ENCODE peak calls at places on chromosome 21, in ten cellular contexts. One of them, this sample, is unnamed.

GRCh38 chr21:15224346-15225086 is 159.7 kb upstream of the NRIP1 start:
- DNase-seq in GM06990: no peak
- DNase-seq in GM13976: no peak
- DNase-seq in uterus: no peak
- DNase-seq in colonic mucosa: no peak
- DNase-seq in psoas muscle: no peak
- DNase-seq in neural crest cell: no peak
- DNase-seq in GM23338: no peak
- DNase-seq in kidney epithelial cell: peak
- DNase-seq in tibial nerve: no peak
- DNase-seq in this sample: no peak

GRCh38 chr21:38798481-38798882 is 7.2 kb upstream of the ETS2 start:
- DNase-seq in GM06990: no peak
- DNase-seq in GM13976: no peak
- DNase-seq in uterus: no peak
- DNase-seq in colonic mucosa: peak
- DNase-seq in psoas muscle: no peak
- DNase-seq in neural crest cell: no peak
- DNase-seq in GM23338: no peak
- DNase-seq in kidney epithelial cell: no peak
- DNase-seq in tibial nerve: no peak
- DNase-seq in this sample: peak

GRCh38 chr21:34526618-34527290 is 14.7 kb upstream of the KCNE1 start:
- DNase-seq in GM06990: no peak
- DNase-seq in GM13976: peak
- DNase-seq in uterus: peak
- DNase-seq in colonic mucosa: peak
- DNase-seq in psoas muscle: peak
- DNase-seq in neural crest cell: peak
- DNase-seq in GM23338: peak
- DNase-seq in kidney epithelial cell: peak
- DNase-seq in tibial nerve: peak
- DNase-seq in this sample: peak

GRCh38 chr21:39660191-39660590 is 47.5 kb downstream of the B3GALT5 start:
- DNase-seq in GM06990: no peak
- DNase-seq in GM13976: no peak
- DNase-seq in uterus: no peak
- DNase-seq in colonic mucosa: peak
- DNase-seq in psoas muscle: no peak
- DNase-seq in neural crest cell: no peak
- DNase-seq in GM23338: no peak
- DNase-seq in kidney epithelial cell: no peak
- DNase-seq in tibial nerve: no peak
- DNase-seq in this sample: no peak

GRCh38 chr21:38960251-38960650 is 154.5 kb downstream of the ETS2 start:
- DNase-seq in GM06990: no peak
- DNase-seq in GM13976: no peak
- DNase-seq in uterus: no peak
- DNase-seq in colonic mucosa: no peak
- DNase-seq in psoas muscle: no peak
- DNase-seq in neural crest cell: no peak
- DNase-seq in GM23338: no peak
- DNase-seq in kidney epithelial cell: no peak
- DNase-seq in tibial nerve: no peak
- DNase-seq in this sample: no peak

GRCh38 chr21:33406493-33406892 is 3.3 kb downstream of the IFNGR2 start:
- DNase-seq in GM06990: no peak
- DNase-seq in GM13976: no peak
- DNase-seq in uterus: no peak
- DNase-seq in colonic mucosa: no peak
- DNase-seq in psoas muscle: no peak
- DNase-seq in neural crest cell: no peak
- DNase-seq in GM23338: no peak
- DNase-seq in kidney epithelial cell: no peak
- DNase-seq in tibial nerve: no peak
- DNase-seq in this sample: peak

GRCh38 chr21:41630249-41630648 is 122.3 kb upstream of the TMPRSS2 start:
- DNase-seq in GM06990: no peak
- DNase-seq in GM13976: no peak
- DNase-seq in uterus: peak
- DNase-seq in colonic mucosa: peak
- DNase-seq in psoas muscle: peak
- DNase-seq in neural crest cell: no peak
- DNase-seq in GM23338: no peak
- DNase-seq in kidney epithelial cell: peak
- DNase-seq in tibial nerve: no peak
- DNase-seq in this sample: no peak

GRCh38 chr21:38773108-38774061 is 32.3 kb upstream of the ETS2 start:
- DNase-seq in GM06990: no peak
- DNase-seq in GM13976: no peak
- DNase-seq in uterus: no peak
- DNase-seq in colonic mucosa: no peak
- DNase-seq in psoas muscle: peak
- DNase-seq in neural crest cell: no peak
- DNase-seq in GM23338: no peak
- DNase-seq in kidney epithelial cell: peak
- DNase-seq in tibial nerve: peak
- DNase-seq in this sample: peak

GRCh38 chr21:18369115-18369514 is 34.5 kb downstream of the TMPRSS15 start:
- DNase-seq in GM06990: no peak
- DNase-seq in GM13976: no peak
- DNase-seq in uterus: no peak
- DNase-seq in colonic mucosa: no peak
- DNase-seq in psoas muscle: no peak
- DNase-seq in neural crest cell: no peak
- DNase-seq in GM23338: peak
- DNase-seq in kidney epithelial cell: no peak
- DNase-seq in tibial nerve: no peak
- DNase-seq in this sample: no peak

GRCh38 chr21:38476385-38476784 is 21.9 kb downstream of the ERG start:
- DNase-seq in GM06990: no peak
- DNase-seq in GM13976: no peak
- DNase-seq in uterus: no peak
- DNase-seq in colonic mucosa: no peak
- DNase-seq in psoas muscle: no peak
- DNase-seq in neural crest cell: no peak
- DNase-seq in GM23338: no peak
- DNase-seq in kidney epithelial cell: no peak
- DNase-seq in tibial nerve: no peak
- DNase-seq in this sample: no peak

GRCh38 chr21:28212056-28212455 is 780.6 kb downstream of the LTN1 start:
- DNase-seq in GM06990: no peak
- DNase-seq in GM13976: no peak
- DNase-seq in uterus: peak
- DNase-seq in colonic mucosa: no peak
- DNase-seq in psoas muscle: no peak
- DNase-seq in neural crest cell: no peak
- DNase-seq in GM23338: no peak
- DNase-seq in kidney epithelial cell: no peak
- DNase-seq in tibial nerve: no peak
- DNase-seq in this sample: no peak

GRCh38 chr21:24223625-24224024 is 1383.7 kb downstream of the MRPL39 start:
- DNase-seq in GM06990: no peak
- DNase-seq in GM13976: no peak
- DNase-seq in uterus: no peak
- DNase-seq in colonic mucosa: no peak
- DNase-seq in psoas muscle: no peak
- DNase-seq in neural crest cell: no peak
- DNase-seq in GM23338: no peak
- DNase-seq in kidney epithelial cell: no peak
- DNase-seq in tibial nerve: no peak
- DNase-seq in this sample: no peak

GRCh38 chr21:15514073-15514946 is 215.5 kb upstream of the USP25 start:
- DNase-seq in GM06990: peak
- DNase-seq in GM13976: peak
- DNase-seq in uterus: no peak
- DNase-seq in colonic mucosa: peak
- DNase-seq in psoas muscle: no peak
- DNase-seq in neural crest cell: no peak
- DNase-seq in GM23338: no peak
- DNase-seq in kidney epithelial cell: no peak
- DNase-seq in tibial nerve: no peak
- DNase-seq in this sample: peak

GRCh38 chr21:38990424-38990794 is 184.7 kb downstream of the ETS2 start:
- DNase-seq in GM06990: no peak
- DNase-seq in GM13976: no peak
- DNase-seq in uterus: no peak
- DNase-seq in colonic mucosa: peak
- DNase-seq in psoas muscle: no peak
- DNase-seq in neural crest cell: no peak
- DNase-seq in GM23338: peak
- DNase-seq in kidney epithelial cell: no peak
- DNase-seq in tibial nerve: no peak
- DNase-seq in this sample: no peak

GRCh38 chr21:35352066-35352770 is 303.1 kb upstream of the RUNX1 start:
- DNase-seq in GM06990: no peak
- DNase-seq in GM13976: no peak
- DNase-seq in uterus: no peak
- DNase-seq in colonic mucosa: no peak
- DNase-seq in psoas muscle: no peak
- DNase-seq in neural crest cell: no peak
- DNase-seq in GM23338: no peak
- DNase-seq in kidney epithelial cell: peak
- DNase-seq in tibial nerve: no peak
- DNase-seq in this sample: no peak

GRCh38 chr21:26881504-26882228 is 36.5 kb upstream of the ADAMTS1 start:
- DNase-seq in GM06990: no peak
- DNase-seq in GM13976: no peak
- DNase-seq in uterus: no peak
- DNase-seq in colonic mucosa: no peak
- DNase-seq in psoas muscle: no peak
- DNase-seq in neural crest cell: no peak
- DNase-seq in GM23338: peak
- DNase-seq in kidney epithelial cell: peak
- DNase-seq in tibial nerve: no peak
- DNase-seq in this sample: no peak
- TF ChIP-seq CTCF in GM06990: no peak
- TF ChIP-seq CTCF in GM13976: no peak
- TF ChIP-seq CTCF in uterus: peak
- TF ChIP-seq CTCF in colonic mucosa: no peak
- TF ChIP-seq CTCF in psoas muscle: peak
- TF ChIP-seq CTCF in neural crest cell: peak
- TF ChIP-seq CTCF in GM23338: peak
- TF ChIP-seq CTCF in kidney epithelial cell: peak
- TF ChIP-seq CTCF in tibial nerve: no peak
- TF ChIP-seq CTCF in this sample: peak

GRCh38 chr21:36686955-36687354 is 12.0 kb upstream of the SIM2 start:
- DNase-seq in GM06990: no peak
- DNase-seq in GM13976: no peak
- DNase-seq in uterus: no peak
- DNase-seq in colonic mucosa: no peak
- DNase-seq in psoas muscle: no peak
- DNase-seq in neural crest cell: no peak
- DNase-seq in GM23338: no peak
- DNase-seq in kidney epithelial cell: no peak
- DNase-seq in tibial nerve: no peak
- DNase-seq in this sample: no peak
- TF ChIP-seq CTCF in GM06990: no peak
- TF ChIP-seq CTCF in GM13976: no peak
- TF ChIP-seq CTCF in uterus: no peak
- TF ChIP-seq CTCF in colonic mucosa: no peak
- TF ChIP-seq CTCF in psoas muscle: no peak
- TF ChIP-seq CTCF in neural crest cell: no peak
- TF ChIP-seq CTCF in GM23338: no peak
- TF ChIP-seq CTCF in kidney epithelial cell: no peak
- TF ChIP-seq CTCF in tibial nerve: no peak
- TF ChIP-seq CTCF in this sample: no peak

DNA sequence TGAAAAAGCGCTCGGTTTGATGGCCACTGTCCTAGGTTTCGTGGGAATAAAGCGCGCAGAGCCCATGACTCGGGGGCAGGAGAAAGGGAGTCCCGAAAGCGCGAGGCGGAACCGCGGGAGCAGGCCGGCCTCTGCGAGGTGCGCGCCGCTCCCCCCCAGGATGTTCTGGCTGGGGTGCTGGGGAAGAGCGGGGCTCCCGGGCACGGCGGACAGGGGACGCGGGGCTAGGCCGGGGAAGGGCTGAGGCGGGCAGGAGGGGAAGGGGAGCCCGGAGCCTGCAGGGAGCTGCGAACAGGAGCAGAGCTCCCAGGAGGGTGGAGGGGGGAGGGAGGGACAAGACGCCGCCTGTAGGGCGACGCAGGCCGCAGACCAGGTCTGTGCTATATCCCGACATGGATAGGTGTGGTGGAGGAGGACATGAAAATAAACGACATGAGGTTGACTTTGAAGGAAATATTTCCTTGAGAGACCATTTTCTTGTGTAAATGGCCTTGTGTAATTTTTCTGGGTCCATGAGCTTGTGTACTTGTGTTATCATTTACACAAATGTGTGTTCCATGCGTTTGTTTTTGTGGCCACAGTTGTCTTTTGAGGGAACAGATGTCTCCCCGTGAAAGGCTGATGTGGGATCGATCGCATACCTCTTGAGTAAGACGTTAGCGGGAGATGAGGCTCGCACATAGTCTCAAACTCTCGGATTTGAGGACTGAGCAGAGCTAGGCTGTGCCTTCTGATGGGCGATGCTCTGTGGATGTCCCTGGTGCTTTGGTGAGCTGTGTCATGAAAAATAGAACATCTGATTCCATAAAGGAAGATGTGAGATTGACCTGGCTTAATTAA is 1.3 kb downstream of the PCNT start:
- DNase-seq in GM06990: peak
- DNase-seq in GM13976: peak
- DNase-seq in uterus: peak
- DNase-seq in colonic mucosa: peak
- DNase-seq in psoas muscle: peak
- DNase-seq in neural crest cell: peak
- DNase-seq in GM23338: peak
- DNase-seq in kidney epithelial cell: no peak
- DNase-seq in tibial nerve: no peak
- DNase-seq in this sample: peak
- TF ChIP-seq CTCF in GM06990: peak
- TF ChIP-seq CTCF in GM13976: peak
- TF ChIP-seq CTCF in uterus: no peak
- TF ChIP-seq CTCF in colonic mucosa: no peak
- TF ChIP-seq CTCF in psoas muscle: peak
- TF ChIP-seq CTCF in neural crest cell: peak
- TF ChIP-seq CTCF in GM23338: peak
- TF ChIP-seq CTCF in kidney epithelial cell: peak
- TF ChIP-seq CTCF in tibial nerve: no peak
- TF ChIP-seq CTCF in this sample: no peak

GRCh38 chr21:44485254-44485793 is 30.0 kb downstream of the LRRC3 start:
- DNase-seq in GM06990: no peak
- DNase-seq in GM13976: no peak
- DNase-seq in uterus: peak
- DNase-seq in colonic mucosa: peak
- DNase-seq in psoas muscle: no peak
- DNase-seq in neural crest cell: peak
- DNase-seq in GM23338: peak
- DNase-seq in kidney epithelial cell: no peak
- DNase-seq in tibial nerve: no peak
- DNase-seq in this sample: peak
- TF ChIP-seq CTCF in GM06990: no peak
- TF ChIP-seq CTCF in GM13976: no peak
- TF ChIP-seq CTCF in uterus: no peak
- TF ChIP-seq CTCF in colonic mucosa: no peak
- TF ChIP-seq CTCF in psoas muscle: no peak
- TF ChIP-seq CTCF in neural crest cell: peak
- TF ChIP-seq CTCF in GM23338: peak
- TF ChIP-seq CTCF in kidney epithelial cell: no peak
- TF ChIP-seq CTCF in tibial nerve: no peak
- TF ChIP-seq CTCF in this sample: no peak